ENCODE peak calls at places on chromosomes 5 and 9, in six cellular contexts. One of them, this sample, is unnamed.
A peak's percentile ranks its signal among the peaks of the same experiment; 100 is the strongest.

GRCh38 chr9:123401879-123402513 is 46.0 kb downstream of the CRB2 start:
- DNase-seq in NCI-H2029 treated with DMSO at 0.1 percent for 48 hours: no peak
- DNase-seq in activated CD8-positive, alpha-beta memory T cell treated with anti-CD3 and anti-CD28 coated beads for 24 hours: no peak
- DNase-seq in endothelial cell: peak; percentile 60
- DNase-seq in cardiac muscle cell: peak; percentile 67
- DNase-seq in NCI-H1436: peak; percentile 24
- DNase-seq in this sample: peak; percentile 41

GRCh38 chr9:116103976-116104820 is 49.4 kb upstream of the PAPPA start:
- DNase-seq in NCI-H2029 treated with DMSO at 0.1 percent for 48 hours: no peak
- DNase-seq in activated CD8-positive, alpha-beta memory T cell treated with anti-CD3 and anti-CD28 coated beads for 24 hours: no peak
- DNase-seq in cardiac muscle cell: peak; percentile 32
- DNase-seq in endothelial cell: no peak
- DNase-seq in NCI-H1436: no peak
- DNase-seq in this sample: peak; percentile 12

GRCh38 chr9:36551868-36552267 is 20.8 kb upstream of the MELK start:
- DNase-seq in cardiac muscle cell: no peak
- DNase-seq in NCI-H1436: no peak
- DNase-seq in endothelial cell: no peak
- DNase-seq in NCI-H2029 treated with DMSO at 0.1 percent for 48 hours: no peak
- DNase-seq in activated CD8-positive, alpha-beta memory T cell treated with anti-CD3 and anti-CD28 coated beads for 24 hours: no peak
- DNase-seq in this sample: no peak

GRCh38 chr5:67246546-67246945 is 49.9 kb upstream of the CD180 start:
- DNase-seq in NCI-H2029 treated with DMSO at 0.1 percent for 48 hours: no peak
- DNase-seq in cardiac muscle cell: no peak
- DNase-seq in endothelial cell: no peak
- DNase-seq in activated CD8-positive, alpha-beta memory T cell treated with anti-CD3 and anti-CD28 coated beads for 24 hours: no peak
- DNase-seq in NCI-H1436: no peak
- DNase-seq in this sample: no peak

GRCh38 chr5:74070766-74071165 is 444.8 kb downstream of the ARHGEF28 start:
- DNase-seq in NCI-H1436: no peak
- DNase-seq in activated CD8-positive, alpha-beta memory T cell treated with anti-CD3 and anti-CD28 coated beads for 24 hours: no peak
- DNase-seq in cardiac muscle cell: no peak
- DNase-seq in endothelial cell: no peak
- DNase-seq in NCI-H2029 treated with DMSO at 0.1 percent for 48 hours: no peak
- DNase-seq in this sample: no peak

GRCh38 chr9:136545065-136545965 is 533 bp downstream of the NOTCH1 start:
- DNase-seq in activated CD8-positive, alpha-beta memory T cell treated with anti-CD3 and anti-CD28 coated beads for 24 hours: peak; percentile 88
- DNase-seq in NCI-H2029 treated with DMSO at 0.1 percent for 48 hours: no peak
- DNase-seq in cardiac muscle cell: no peak
- DNase-seq in endothelial cell: no peak
- DNase-seq in NCI-H1436: no peak
- DNase-seq in this sample: no peak

GRCh38 chr9:37031902-37032301 is 2.2 kb downstream of the PAX5 start:
- DNase-seq in NCI-H2029 treated with DMSO at 0.1 percent for 48 hours: no peak
- DNase-seq in activated CD8-positive, alpha-beta memory T cell treated with anti-CD3 and anti-CD28 coated beads for 24 hours: no peak
- DNase-seq in NCI-H1436: no peak
- DNase-seq in endothelial cell: no peak
- DNase-seq in cardiac muscle cell: no peak
- DNase-seq in this sample: no peak

GRCh38 chr5:5277118-5277517 is 137.0 kb downstream of the ADAMTS16 start:
- DNase-seq in NCI-H1436: no peak
- DNase-seq in endothelial cell: no peak
- DNase-seq in activated CD8-positive, alpha-beta memory T cell treated with anti-CD3 and anti-CD28 coated beads for 24 hours: no peak
- DNase-seq in cardiac muscle cell: no peak
- DNase-seq in NCI-H2029 treated with DMSO at 0.1 percent for 48 hours: no peak
- DNase-seq in this sample: no peak

GRCh38 chr5:157516016-157516415 is 56.0 kb downstream of the NIPAL4 start:
- DNase-seq in NCI-H2029 treated with DMSO at 0.1 percent for 48 hours: no peak
- DNase-seq in endothelial cell: no peak
- DNase-seq in activated CD8-positive, alpha-beta memory T cell treated with anti-CD3 and anti-CD28 coated beads for 24 hours: no peak
- DNase-seq in cardiac muscle cell: peak; percentile 77
- DNase-seq in NCI-H1436: no peak
- DNase-seq in this sample: peak; percentile 79

This sample was measured in epithelial cell of esophagus.